ENCODE peak calls at places on chromosomes 13 and 19, in seven cellular contexts. R, F, Y, A, T, V and K are unnamed samples.

GRCh38 chr13:98389319-98389718 is 187.6 kb downstream of the STK24 start:
- DNase-seq in R (no peak), F (no peak), Y (peak), A (no peak), T (no peak), V (no peak), K (no peak)

GRCh38 chr13:41622545-41623429 is 165.4 kb downstream of the RGCC start:
- DNase-seq in R (no peak), F (peak), Y (peak), A (no peak), T (no peak), V (no peak), K (peak)

GRCh38 chr19:18850560-18851375 is 19.0 kb downstream of the UPF1 start:
- DNase-seq in R (no peak), F (no peak), Y (no peak), A (no peak), T (peak), V (no peak), K (no peak)

GRCh38 chr13:73131247-73131646 is 72.4 kb downstream of the KLF5 start:
- DNase-seq in R (no peak), F (no peak), Y (no peak), A (no peak), T (no peak), V (no peak), K (no peak)

GRCh38 chr13:100392709-100393630 is 195.6 kb downstream of the GGACT start:
- DNase-seq in R (peak), F (peak), Y (peak), A (peak), T (peak), V (peak), K (peak)

GRCh38 chr13:72293206-72293605 is 426.2 kb upstream of the DACH1 start:
- DNase-seq in R (no peak), F (no peak), Y (no peak), A (no peak), T (peak), V (no peak), K (no peak)

GRCh38 chr19:38417544-38418506 is 8.2 kb downstream of the RASGRP4 start:
- DNase-seq in R (no peak), F (no peak), Y (peak), A (peak), T (peak), V (peak), K (no peak)

GRCh38 chr13:30334663-30335386 is 27.5 kb upstream of the KATNAL1 start:
- DNase-seq in R (no peak), F (no peak), Y (no peak), A (peak), T (peak), V (no peak), K (no peak)

GRCh38 chr13:34808649-34809048 is 133.4 kb upstream of the NBEA start:
- DNase-seq in R (no peak), F (no peak), Y (no peak), A (no peak), T (no peak), V (no peak), K (no peak)

GRCh38 chr13:101728615-101729014 is 276.1 kb downstream of the ITGBL1 start:
- DNase-seq in R (no peak), F (no peak), Y (no peak), A (no peak), T (no peak), V (no peak), K (no peak)

GRCh38 chr13:76654263-76654662 is 231.9 kb downstream of the KCTD12 start:
- DNase-seq in R (no peak), F (no peak), Y (no peak), A (no peak), T (peak), V (no peak), K (no peak)

GRCh38 chr13:33125821-33126570 is 109.8 kb downstream of the KL start:
- DNase-seq in R (peak), F (peak), Y (peak), A (peak), T (peak), V (no peak), K (peak)

GRCh38 chr19:1181606-1182005 is 7.5 kb upstream of the SBNO2 start:
- DNase-seq in R (no peak), F (no peak), Y (no peak), A (no peak), T (peak), V (peak), K (no peak)

GRCh38 chr13:111341886-111342285 is 21.4 kb downstream of the TEX29 start:
- DNase-seq in R (no peak), F (no peak), Y (no peak), A (no peak), T (no peak), V (no peak), K (no peak)

GRCh38 chr13:101757446-101758039 is 305.1 kb downstream of the ITGBL1 start:
- DNase-seq in R (no peak), F (peak), Y (peak), A (peak), T (peak), V (no peak), K (peak)

GRCh38 chr19:11693505-11694499 is 44.9 kb downstream of the ZNF823 start:
- DNase-seq in R (no peak), F (peak), Y (peak), A (peak), T (peak), V (no peak), K (peak)
- TF ChIP-seq CTCF in R (no peak), F (no peak), Y (no peak), A (peak), T (no peak), V (no peak), K (no peak)

GRCh38 chr13:39601636-39602035 is 1.4 kb downstream of the LHFPL6 start:
- DNase-seq in R (no peak), F (no peak), Y (no peak), A (no peak), T (no peak), V (no peak), K (no peak)
- H3K4me3 ChIP-seq in R (peak), F (peak), Y (peak), A (peak), T (no peak), V (no peak), K (peak)

GRCh38 chr19:35716985-35717664 is 678 bp upstream of the KMT2B start:
- DNase-seq in R (peak), F (peak), Y (peak), A (peak), T (peak), V (peak), K (peak)
- TF ChIP-seq CTCF in R (peak), F (peak), Y (peak), A (peak), T (peak), V (peak), K (peak)

GRCh38 chr19:53156888-53157287 is 2.0 kb downstream of the ZNF347 start:
- DNase-seq in R (no peak), F (no peak), Y (no peak), A (no peak), T (no peak), V (no peak), K (no peak)
- H3K4me3 ChIP-seq in R (no peak), F (no peak), Y (no peak), A (peak), T (no peak), V (no peak), K (no peak)

GRCh38 chr13:26878465-26878864 is 117.9 kb upstream of the GPR12 start:
- DNase-seq in R (no peak), F (no peak), Y (no peak), A (no peak), T (no peak), V (no peak), K (no peak)

GRCh38 chr13:26872444-26873173 is 112.0 kb upstream of the GPR12 start:
- DNase-seq in R (no peak), F (peak), Y (peak), A (peak), T (peak), V (peak), K (peak)

GRCh38 chr13:26867451-26868067 is 107.0 kb upstream of the GPR12 start:
- DNase-seq in R (no peak), F (peak), Y (peak), A (peak), T (peak), V (no peak), K (peak)

DNA sequence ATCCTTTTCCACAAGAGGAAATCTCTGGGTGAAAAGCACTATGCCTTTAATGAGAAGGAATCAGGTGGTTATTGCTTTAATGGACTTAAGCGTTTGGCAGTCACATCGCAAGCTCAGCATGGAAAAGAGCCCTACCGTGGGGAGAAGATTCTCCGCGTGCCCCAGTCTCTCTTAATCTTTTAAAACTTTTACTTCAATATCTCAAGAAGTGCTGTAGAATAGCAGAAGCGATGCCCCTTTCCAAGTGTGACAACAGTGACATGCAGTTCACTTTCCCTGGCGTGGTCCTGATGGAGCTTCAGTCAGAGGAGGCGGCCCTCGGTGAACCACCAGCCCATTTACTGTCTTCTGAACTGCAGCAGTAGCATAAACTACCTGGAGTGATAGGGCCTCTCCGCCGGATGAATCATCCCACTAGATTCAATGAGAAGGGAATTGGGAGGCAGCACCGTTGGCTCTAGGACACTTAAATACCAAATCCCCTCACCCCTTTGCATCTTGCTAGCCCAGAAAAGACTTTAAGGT is 112.7 kb upstream of the GPR12 start:
- DNase-seq in R (no peak), F (no peak), Y (no peak), A (peak), T (no peak), V (no peak), K (no peak)
- TF ChIP-seq CTCF in R (no peak), F (no peak), Y (no peak), A (no peak), T (no peak), V (no peak), K (no peak)

GRCh38 chr13:112693831-112694497 is 4.1 kb downstream of the ATP11A start:
- DNase-seq in R (peak), F (peak), Y (peak), A (no peak), T (peak), V (no peak), K (no peak)
- H3K4me3 ChIP-seq in R (no peak), F (no peak), Y (no peak), A (no peak), T (no peak), V (no peak), K (no peak)

GRCh38 chr19:17202713-17203112 is 12.4 kb upstream of the USE1 start:
- DNase-seq in R (no peak), F (no peak), Y (no peak), A (no peak), T (no peak), V (no peak), K (no peak)

GRCh38 chr19:17202249-17202648 is 12.9 kb upstream of the USE1 start:
- DNase-seq in R (no peak), F (no peak), Y (no peak), A (peak), T (peak), V (no peak), K (no peak)

GRCh38 chr19:17209126-17210036 is 5.8 kb upstream of the USE1 start:
- DNase-seq in R (no peak), F (peak), Y (peak), A (peak), T (peak), V (peak), K (no peak)

GRCh38 chr19:17206736-17207581 is 8.2 kb upstream of the USE1 start:
- DNase-seq in R (no peak), F (no peak), Y (no peak), A (no peak), T (no peak), V (no peak), K (no peak)

DNA sequence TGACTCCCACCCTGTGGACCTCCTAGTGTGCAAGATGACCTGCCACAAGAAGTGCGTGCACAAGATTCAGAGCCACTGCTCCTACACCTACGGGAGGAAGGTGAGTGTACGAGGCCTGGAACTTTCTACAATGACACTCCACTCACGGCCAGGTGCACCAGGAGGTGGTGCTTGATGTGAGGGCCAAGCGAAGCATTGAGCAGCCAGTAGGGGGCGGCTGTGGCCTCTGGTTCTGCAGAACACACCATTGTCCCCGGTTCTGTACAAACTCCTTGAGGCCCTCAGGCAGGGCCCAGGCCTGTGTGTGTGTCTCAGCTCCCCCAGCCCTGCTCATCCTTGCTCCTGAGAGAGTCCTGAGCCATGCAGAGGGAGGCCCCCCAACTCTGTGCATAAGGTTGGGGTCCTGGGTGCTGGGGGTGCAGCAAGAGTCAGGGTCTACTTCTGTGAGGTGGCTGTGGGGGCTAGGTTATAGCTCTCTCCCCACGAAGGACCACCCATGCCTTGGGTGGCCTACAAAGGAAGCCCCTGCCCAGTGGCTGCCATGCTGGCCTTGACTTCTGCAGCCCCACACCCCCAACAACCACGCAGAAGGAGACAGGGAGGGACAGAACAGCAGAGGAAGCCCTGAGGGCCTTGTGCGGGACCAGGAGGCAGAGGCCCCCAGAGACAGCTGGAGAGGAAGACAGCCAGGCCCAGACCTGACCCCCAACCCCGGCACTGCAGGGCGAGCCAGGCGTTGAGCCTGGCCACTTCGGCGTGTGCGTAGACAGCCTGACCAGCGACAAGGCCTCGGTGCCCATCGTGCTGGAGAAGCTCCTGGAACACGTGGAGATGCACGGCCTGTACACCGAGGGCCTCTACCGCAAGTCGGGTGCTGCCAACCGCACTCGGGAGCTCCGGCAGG is 9.7 kb upstream of the USE1 start:
- DNase-seq in R (no peak), F (peak), Y (peak), A (peak), T (peak), V (peak), K (no peak)
- TF ChIP-seq CTCF in R (peak), F (peak), Y (peak), A (peak), T (peak), V (peak), K (peak)